ENCODE peak calls at places on chromosomes 5 and 9, in four cellular contexts. One of them, this sample, is unnamed.

GRCh38 chr9:81028504-81028903 is 660.8 kb downstream of the TLE1 start:
- DNase-seq in SK-N-SH: no peak
- DNase-seq in H1: no peak
- DNase-seq in HCT116: peak
- DNase-seq in this sample: no peak

GRCh38 chr9:116686693-116687073 is 422 bp upstream of the TRIM32 start:
- DNase-seq in HCT116: no peak
- DNase-seq in SK-N-SH: no peak
- DNase-seq in H1: no peak
- DNase-seq in this sample: no peak

GRCh38 chr9:35553670-35554543 is 51.2 kb upstream of the TESK1 start:
- DNase-seq in SK-N-SH: peak
- DNase-seq in HCT116: peak
- DNase-seq in H1: no peak
- DNase-seq in this sample: peak

GRCh38 chr9:132412089-132412488 is 2.1 kb downstream of the CFAP77 start:
- DNase-seq in HCT116: peak
- DNase-seq in H1: no peak
- DNase-seq in SK-N-SH: peak
- DNase-seq in this sample: peak

GRCh38 chr5:82745016-82745415 is 332.2 kb downstream of the TMEM167A start:
- DNase-seq in H1: no peak
- DNase-seq in HCT116: no peak
- DNase-seq in SK-N-SH: no peak
- DNase-seq in this sample: no peak

GRCh38 chr5:131976414-131977211 is 31.1 kb upstream of the MEIKIN start:
- DNase-seq in H1: no peak
- DNase-seq in SK-N-SH: no peak
- DNase-seq in HCT116: no peak
- DNase-seq in this sample: no peak

GRCh38 chr9:123318192-123318591 is 37.8 kb upstream of the CRB2 start:
- DNase-seq in H1: no peak
- DNase-seq in SK-N-SH: no peak
- DNase-seq in HCT116: no peak
- DNase-seq in this sample: no peak

GRCh38 chr5:174727794-174728662 is 3.6 kb downstream of the MSX2 start:
- DNase-seq in HCT116: no peak
- DNase-seq in SK-N-SH: no peak
- DNase-seq in H1: no peak
- DNase-seq in this sample: peak

GRCh38 chr5:137234973-137235943 is 263.9 kb downstream of the SPOCK1 start:
- DNase-seq in SK-N-SH: no peak
- DNase-seq in HCT116: no peak
- DNase-seq in H1: no peak
- DNase-seq in this sample: no peak

GRCh38 chr9:70382046-70382708 is 32.3 kb downstream of the KLF9 start:
- DNase-seq in HCT116: no peak
- DNase-seq in H1: no peak
- DNase-seq in SK-N-SH: no peak
- DNase-seq in this sample: no peak

GRCh38 chr5:10583663-10584572 is 20.0 kb downstream of the ANKRD33B start:
- DNase-seq in SK-N-SH: no peak
- DNase-seq in H1: no peak
- DNase-seq in HCT116: no peak
- DNase-seq in this sample: no peak

GRCh38 chr9:121937248-121937647 is 155.9 kb downstream of the TTLL11 start:
- DNase-seq in H1: no peak
- DNase-seq in HCT116: no peak
- DNase-seq in SK-N-SH: no peak
- DNase-seq in this sample: no peak
- TF ChIP-seq JUND in H1: no peak
- TF ChIP-seq JUND in HCT116: no peak
- TF ChIP-seq JUND in SK-N-SH: no peak
- TF ChIP-seq JUND in this sample: no peak

GRCh38 chr9:135521608-135522095 is 412 bp downstream of the LCN1 start:
- DNase-seq in H1: no peak
- DNase-seq in SK-N-SH: no peak
- DNase-seq in HCT116: no peak
- DNase-seq in this sample: no peak
- TF ChIP-seq JUND in H1: no peak
- TF ChIP-seq JUND in SK-N-SH: no peak
- TF ChIP-seq JUND in HCT116: no peak
- TF ChIP-seq JUND in this sample: no peak

GRCh38 chr5:149656576-149657182 is 73.4 kb upstream of the PPARGC1B start:
- DNase-seq in SK-N-SH: no peak
- DNase-seq in H1: peak
- DNase-seq in HCT116: no peak
- DNase-seq in this sample: peak
- TF ChIP-seq JUND in SK-N-SH: no peak
- TF ChIP-seq JUND in H1: no peak
- TF ChIP-seq JUND in HCT116: no peak
- TF ChIP-seq JUND in this sample: no peak

DNA sequence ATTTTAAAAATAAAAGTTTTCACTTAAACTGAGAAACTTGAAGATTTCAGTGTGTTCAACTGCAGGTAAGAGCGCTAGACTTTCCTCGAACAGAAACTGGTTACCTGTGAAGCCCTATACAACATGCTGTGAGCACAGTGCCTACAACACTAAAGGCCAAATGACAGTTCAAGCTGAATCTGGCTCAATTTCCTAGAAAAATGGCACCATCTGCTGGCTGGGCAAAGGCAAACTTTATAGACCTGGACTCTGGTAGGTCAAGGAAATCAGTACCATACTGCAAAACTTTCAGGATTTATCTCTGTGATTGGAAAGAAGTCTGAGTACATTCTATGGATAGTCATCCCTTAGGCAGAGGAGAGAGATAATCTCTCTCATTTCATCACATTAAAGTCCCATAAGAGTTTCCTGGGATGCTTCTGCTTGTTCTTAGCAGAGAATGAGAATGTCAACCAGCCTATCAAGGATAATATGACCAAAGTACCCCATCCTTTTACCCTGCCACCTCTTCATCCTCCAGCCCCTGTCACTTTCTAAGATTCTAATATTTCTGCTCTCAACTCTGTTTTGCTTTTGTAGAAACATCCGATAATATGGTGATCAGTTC is 31.8 kb upstream of the FOXB2 start:
- DNase-seq in H1: peak
- DNase-seq in HCT116: peak
- DNase-seq in SK-N-SH: no peak
- DNase-seq in this sample: peak
- TF ChIP-seq JUND in H1: no peak
- TF ChIP-seq JUND in HCT116: no peak
- TF ChIP-seq JUND in SK-N-SH: no peak
- TF ChIP-seq JUND in this sample: no peak

GRCh38 chr9:128603697-128604096 is 51.3 kb downstream of the SPTAN1 start:
- DNase-seq in SK-N-SH: no peak
- DNase-seq in H1: no peak
- DNase-seq in HCT116: no peak
- DNase-seq in this sample: no peak

GRCh38 chr9:128611600-128612394 is 44.9 kb downstream of the DYNC2I2 start:
- DNase-seq in HCT116: no peak
- DNase-seq in SK-N-SH: no peak
- DNase-seq in H1: no peak
- DNase-seq in this sample: no peak

GRCh38 chr9:128610889-128611288 is 45.8 kb downstream of the DYNC2I2 start:
- DNase-seq in HCT116: no peak
- DNase-seq in SK-N-SH: no peak
- DNase-seq in H1: no peak
- DNase-seq in this sample: no peak

GRCh38 chr9:128607642-128608350 is 48.9 kb downstream of the DYNC2I2 start:
- DNase-seq in HCT116: no peak
- DNase-seq in H1: no peak
- DNase-seq in SK-N-SH: no peak
- DNase-seq in this sample: no peak
- TF ChIP-seq JUND in HCT116: no peak
- TF ChIP-seq JUND in H1: no peak
- TF ChIP-seq JUND in SK-N-SH: no peak
- TF ChIP-seq JUND in this sample: no peak

DNA sequence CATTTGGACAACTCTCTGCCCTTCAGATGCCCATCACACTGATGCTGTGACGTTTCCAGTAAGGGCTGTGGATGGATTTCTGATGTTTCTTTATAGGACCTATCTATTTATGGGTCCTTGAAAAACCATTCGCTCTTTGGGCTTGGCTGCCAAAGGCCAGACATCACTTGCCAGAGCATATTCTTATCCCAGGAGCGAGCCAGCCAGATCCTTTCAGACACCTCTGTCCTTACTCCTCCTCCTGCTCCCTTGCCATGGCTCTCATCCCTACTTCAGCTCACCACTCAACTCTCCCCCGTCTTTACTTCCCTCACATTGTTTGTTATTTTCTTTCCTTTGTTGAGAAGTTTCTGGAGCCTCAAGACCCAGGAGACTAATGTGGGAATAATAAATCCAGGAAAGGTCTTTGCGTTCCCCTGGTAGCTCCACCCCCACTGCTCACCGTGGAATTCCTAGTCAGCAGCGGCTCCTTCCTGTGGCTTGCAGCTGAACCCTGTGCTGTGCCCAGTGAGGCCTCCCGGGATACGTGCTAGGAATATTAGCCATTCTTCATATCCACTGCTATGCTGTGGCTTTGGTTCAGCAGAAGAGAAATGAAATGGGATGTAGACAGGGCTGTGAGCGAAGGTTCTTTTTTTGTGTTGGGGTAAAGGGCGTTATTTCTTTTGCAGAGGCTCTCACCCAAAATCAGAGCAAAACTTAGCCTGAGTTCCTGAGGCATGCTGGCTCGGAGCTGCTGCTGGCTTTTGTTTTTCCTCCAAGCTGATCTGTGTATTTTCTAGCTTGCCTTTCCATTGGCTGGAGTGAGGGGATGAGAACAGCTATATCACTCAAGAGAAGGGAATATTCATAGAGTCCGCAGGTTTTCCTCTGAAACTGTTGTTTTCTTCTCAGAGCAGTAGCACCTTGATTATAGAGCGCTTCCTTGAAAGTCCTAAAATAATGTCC is 171.1 kb downstream of the SAXO1 start:
- DNase-seq in H1: no peak
- DNase-seq in HCT116: no peak
- DNase-seq in SK-N-SH: no peak
- DNase-seq in this sample: peak
- TF ChIP-seq JUND in H1: no peak
- TF ChIP-seq JUND in HCT116: no peak
- TF ChIP-seq JUND in SK-N-SH: no peak
- TF ChIP-seq JUND in this sample: no peak

GRCh38 chr5:14110680-14111079 is 32.5 kb upstream of the TRIO start:
- DNase-seq in HCT116: no peak
- DNase-seq in SK-N-SH: no peak
- DNase-seq in H1: no peak
- DNase-seq in this sample: no peak

GRCh38 chr5:14110196-14110595 is 32.9 kb upstream of the TRIO start:
- DNase-seq in HCT116: no peak
- DNase-seq in H1: no peak
- DNase-seq in SK-N-SH: no peak
- DNase-seq in this sample: no peak

GRCh38 chr5:14109771-14110170 is 33.4 kb upstream of the TRIO start:
- DNase-seq in HCT116: no peak
- DNase-seq in SK-N-SH: no peak
- DNase-seq in H1: no peak
- DNase-seq in this sample: no peak

GRCh38 chr5:14108170-14108996 is 34.8 kb upstream of the TRIO start:
- DNase-seq in SK-N-SH: peak
- DNase-seq in H1: peak
- DNase-seq in HCT116: peak
- DNase-seq in this sample: peak

DNA sequence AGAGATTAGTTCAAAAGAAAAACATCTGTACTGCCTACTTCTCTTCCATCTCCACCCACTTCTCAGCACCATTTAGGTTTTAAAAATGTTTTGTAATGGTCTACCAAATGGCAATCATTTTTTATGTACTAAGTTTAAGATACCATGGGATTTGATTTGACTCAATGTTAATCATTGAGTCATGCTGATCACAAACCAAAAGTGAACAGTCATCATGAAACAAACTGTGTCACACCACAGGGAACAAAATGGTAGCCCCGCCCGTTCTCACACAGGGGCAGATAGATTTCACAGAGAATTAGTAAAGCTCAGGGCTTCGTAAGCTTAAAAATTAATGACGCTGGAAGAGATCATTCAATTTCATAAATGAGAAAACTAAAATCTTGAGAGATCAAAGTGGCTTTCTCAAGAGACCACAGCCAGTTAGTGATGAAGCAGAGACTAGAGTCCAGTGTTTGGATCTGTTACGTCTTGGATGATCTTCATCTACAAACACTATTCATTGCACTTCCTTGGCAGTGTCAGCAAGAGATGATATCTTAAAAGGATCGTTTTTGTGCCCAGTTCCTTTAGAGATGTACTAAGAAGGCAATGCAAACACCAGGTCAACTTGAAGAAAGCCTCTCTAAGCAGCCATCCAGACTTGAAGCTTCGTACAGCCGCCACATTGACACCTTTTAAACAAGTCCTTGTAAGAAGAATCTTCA is 33.9 kb upstream of the TRIO start:
- DNase-seq in SK-N-SH: no peak
- DNase-seq in HCT116: no peak
- DNase-seq in H1: no peak
- DNase-seq in this sample: no peak
- TF ChIP-seq JUND in SK-N-SH: no peak
- TF ChIP-seq JUND in HCT116: no peak
- TF ChIP-seq JUND in H1: no peak
- TF ChIP-seq JUND in this sample: no peak

DNA sequence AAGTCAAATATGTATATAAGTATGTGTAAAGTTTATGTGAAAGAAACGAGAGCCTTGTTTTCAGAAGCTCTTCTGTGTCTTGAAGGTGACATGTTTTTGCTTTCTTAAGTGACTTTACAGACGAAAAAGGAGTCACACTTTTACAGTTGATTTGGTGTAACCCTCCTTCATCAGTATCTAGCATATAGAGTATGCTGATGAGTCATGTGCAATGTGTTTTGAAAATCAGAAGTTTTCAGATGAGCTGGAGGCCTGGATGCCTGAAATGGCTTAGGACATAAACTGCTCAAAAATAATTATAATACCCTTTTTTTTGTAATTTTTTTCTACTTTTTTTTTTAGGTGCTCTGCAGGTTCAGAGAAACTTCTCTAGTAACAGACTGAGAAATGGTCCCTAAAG is 209.5 kb downstream of the CD180 start:
- DNase-seq in HCT116: no peak
- DNase-seq in SK-N-SH: no peak
- DNase-seq in H1: no peak
- DNase-seq in this sample: no peak
- TF ChIP-seq JUND in HCT116: no peak
- TF ChIP-seq JUND in SK-N-SH: no peak
- TF ChIP-seq JUND in H1: no peak
- TF ChIP-seq JUND in this sample: no peak